ENCODE peak calls at places on chromosomes 2 and 18, in nine cellular contexts. Q is naive B cell; M is CD4-positive, alpha-beta memory T cell; Z is HAP-1; R is germinal center; C is stimulated activated CD4-positive, alpha-beta T cell treated with anti-CD3 and anti-CD28 coated beads, Interleukin-1b, Interleukin-23, amount 100 ng/mL, for 24 hours; P is dorsolateral prefrontal cortex; B is stomach; I is tibial artery. J is an unnamed sample.
A peak's percentile ranks its signal among the peaks of the same experiment; 100 is the strongest.

GRCh38 chr2:223967981-223968380 is 10.7 kb downstream of the MRPL44 start:
- DNase-seq in Q (no peak), M (no peak), Z (no peak), R (no peak), C (no peak), P (no peak), B (no peak), I (no peak), J (no peak)

GRCh38 chr18:23032030-23032582 is 99.0 kb downstream of the RBBP8 start:
- DNase-seq in Q (no peak), M (no peak), Z (peak; percentile 60), R (no peak), C (no peak), P (no peak), B (no peak), I (no peak), J (no peak)

GRCh38 chr2:240523451-240524281 is 34.1 kb downstream of the ANKMY1 start:
- DNase-seq in Q (no peak), M (no peak), Z (no peak), R (no peak), C (no peak), P (no peak), B (no peak), I (no peak), J (no peak)

GRCh38 chr2:150476213-150476740 is 11.2 kb downstream of the RND3 start:
- DNase-seq in Q (no peak), M (no peak), Z (no peak), R (no peak), C (no peak), P (no peak), B (no peak), I (no peak), J (no peak)

GRCh38 chr18:55097406-55098170 is 138.3 kb upstream of the CCDC68 start:
- DNase-seq in Q (no peak), M (no peak), Z (no peak), R (no peak), C (no peak), P (no peak), B (no peak), I (no peak), J (no peak)

GRCh38 chr2:99066075-99066557 is 75.4 kb upstream of the C2orf15 start:
- DNase-seq in Q (peak; percentile 6), M (peak; percentile 35), Z (no peak), R (peak; percentile 20), C (no peak), P (no peak), B (no peak), I (no peak), J (peak; percentile 2)

GRCh38 chr2:159891917-159892691 is 94.1 kb upstream of the CD302 start:
- DNase-seq in Q (no peak), M (no peak), Z (no peak), R (no peak), C (no peak), P (no peak), B (no peak), I (no peak), J (no peak)

GRCh38 chr2:101560780-101561315 is 85.9 kb upstream of the RFX8 start:
- DNase-seq in Q (no peak), M (peak; percentile 5), Z (no peak), R (no peak), C (no peak), P (no peak), B (no peak), I (no peak), J (no peak)

GRCh38 chr2:158134655-158135054 is 33.0 kb downstream of the UPP2 start:
- DNase-seq in Q (no peak), M (no peak), Z (no peak), R (no peak), C (no peak), P (no peak), B (peak; percentile 48), I (no peak), J (no peak)

GRCh38 chr2:215870088-215870490 is 143.3 kb downstream of the MREG start:
- DNase-seq in Q (no peak), M (no peak), Z (no peak), R (no peak), C (no peak), P (no peak), B (no peak), I (peak; percentile 40), J (no peak)

GRCh38 chr18:3983351-3983969 is 471.6 kb downstream of the DLGAP1 start:
- DNase-seq in Q (no peak), M (no peak), Z (peak; percentile 17), R (no peak), C (no peak), P (no peak), B (no peak), I (no peak), J (no peak)

GRCh38 chr18:22170421-22171262 is 1.3 kb downstream of the GATA6 start:
- DNase-seq in Q (no peak), M (no peak), Z (peak; percentile 53), R (no peak), C (no peak), P (no peak), B (no peak), I (peak; percentile 42), J (no peak)

GRCh38 chr18:21184396-21184996 is 57.5 kb upstream of the GREB1L start:
- DNase-seq in Q (no peak), M (no peak), Z (no peak), R (no peak), C (no peak), P (no peak), B (no peak), I (no peak), J (no peak)

GRCh38 chr2:237653791-237654558 is 26.6 kb downstream of the LRRFIP1 start:
- DNase-seq in Q (no peak), M (no peak), Z (no peak), R (no peak), C (no peak), P (no peak), B (no peak), I (no peak), J (no peak)

GRCh38 chr2:10361220-10361588 is 58.5 kb downstream of the HPCAL1 start:
- DNase-seq in Q (no peak), M (no peak), Z (no peak), R (no peak), C (no peak), P (no peak), B (no peak), I (no peak), J (peak; percentile 57)